ENCODE peak calls at places on chromosomes 2 and 18, in six cellular contexts. One of them, this sample, is unnamed. For H3K4me1, the result is how much of the 10 kb centered on the place peaks cover.

GRCh38 chr2:145957929-145958328 is 1438.0 kb upstream of the ZEB2 start:
- DNase-seq in endodermal cell: no peak
- DNase-seq in K562: no peak
- DNase-seq in heart left ventricle: no peak
- DNase-seq in cardiac muscle cell: peak
- DNase-seq in foreskin keratinocyte: no peak
- DNase-seq in this sample: no peak

GRCh38 chr18:48943736-48944527 is 6.8 kb downstream of the SMAD7 start:
- DNase-seq in endodermal cell: no peak
- DNase-seq in K562: no peak
- DNase-seq in heart left ventricle: no peak
- DNase-seq in cardiac muscle cell: no peak
- DNase-seq in foreskin keratinocyte: no peak
- DNase-seq in this sample: no peak

GRCh38 chr2:238963164-238963969 is 115.5 kb downstream of the TWIST2 start:
- DNase-seq in endodermal cell: no peak
- DNase-seq in K562: no peak
- DNase-seq in heart left ventricle: no peak
- DNase-seq in cardiac muscle cell: peak
- DNase-seq in foreskin keratinocyte: no peak
- DNase-seq in this sample: peak

GRCh38 chr2:143150287-143150686 is 21.1 kb downstream of the ARHGAP15 start:
- DNase-seq in endodermal cell: no peak
- DNase-seq in K562: no peak
- DNase-seq in heart left ventricle: no peak
- DNase-seq in cardiac muscle cell: no peak
- DNase-seq in foreskin keratinocyte: no peak
- DNase-seq in this sample: no peak

GRCh38 chr2:54772531-54772930 is 49.1 kb downstream of the EML6 start:
- DNase-seq in endodermal cell: no peak
- DNase-seq in K562: no peak
- DNase-seq in heart left ventricle: no peak
- DNase-seq in cardiac muscle cell: peak
- DNase-seq in foreskin keratinocyte: peak
- DNase-seq in this sample: no peak

GRCh38 chr2:197931661-197932312 is 127.4 kb downstream of the PLCL1 start:
- DNase-seq in endodermal cell: no peak
- DNase-seq in K562: no peak
- DNase-seq in heart left ventricle: no peak
- DNase-seq in cardiac muscle cell: no peak
- DNase-seq in foreskin keratinocyte: no peak
- DNase-seq in this sample: no peak

GRCh38 chr18:49162226-49162848 is 211.6 kb upstream of the SMAD7 start:
- DNase-seq in endodermal cell: no peak
- DNase-seq in K562: no peak
- DNase-seq in heart left ventricle: no peak
- DNase-seq in cardiac muscle cell: no peak
- DNase-seq in foreskin keratinocyte: no peak
- DNase-seq in this sample: no peak

GRCh38 chr2:199716807-199717586 is 134.0 kb downstream of the FTCDNL1 start:
- DNase-seq in endodermal cell: no peak
- DNase-seq in K562: no peak
- DNase-seq in heart left ventricle: no peak
- DNase-seq in cardiac muscle cell: no peak
- DNase-seq in foreskin keratinocyte: no peak
- DNase-seq in this sample: no peak

GRCh38 chr2:54942373-54942772 is 107.9 kb downstream of the RTN4 start:
- DNase-seq in endodermal cell: no peak
- DNase-seq in K562: no peak
- DNase-seq in heart left ventricle: no peak
- DNase-seq in cardiac muscle cell: no peak
- DNase-seq in foreskin keratinocyte: no peak
- DNase-seq in this sample: no peak

GRCh38 chr2:182048088-182048487 is 62.4 kb downstream of the PPP1R1C start:
- DNase-seq in endodermal cell: no peak
- DNase-seq in K562: no peak
- DNase-seq in heart left ventricle: no peak
- DNase-seq in cardiac muscle cell: no peak
- DNase-seq in foreskin keratinocyte: no peak
- DNase-seq in this sample: no peak

GRCh38 chr18:46946656-46947282 is 29.4 kb downstream of the KATNAL2 start:
- DNase-seq in endodermal cell: peak
- DNase-seq in K562: peak
- DNase-seq in heart left ventricle: peak
- DNase-seq in cardiac muscle cell: peak
- DNase-seq in foreskin keratinocyte: peak
- DNase-seq in this sample: no peak

GRCh38 chr2:205094031-205094430 is 548.8 kb downstream of the PARD3B start:
- DNase-seq in endodermal cell: no peak
- DNase-seq in K562: no peak
- DNase-seq in heart left ventricle: no peak
- DNase-seq in cardiac muscle cell: no peak
- DNase-seq in foreskin keratinocyte: no peak
- DNase-seq in this sample: no peak

GRCh38 chr2:23545391-23545790 is 160.4 kb downstream of the KLHL29 start:
- DNase-seq in endodermal cell: no peak
- DNase-seq in K562: no peak
- DNase-seq in heart left ventricle: no peak
- DNase-seq in cardiac muscle cell: peak
- DNase-seq in foreskin keratinocyte: no peak
- DNase-seq in this sample: no peak

GRCh38 chr18:41490861-41491260 is 464.2 kb upstream of the PIK3C3 start:
- DNase-seq in endodermal cell: no peak
- DNase-seq in K562: no peak
- DNase-seq in heart left ventricle: no peak
- DNase-seq in cardiac muscle cell: no peak
- DNase-seq in foreskin keratinocyte: no peak
- DNase-seq in this sample: no peak

GRCh38 chr2:55425449-55425848 is 5.8 kb upstream of the CCDC88A start:
- DNase-seq in endodermal cell: no peak
- DNase-seq in K562: no peak
- DNase-seq in heart left ventricle: no peak
- DNase-seq in cardiac muscle cell: peak
- DNase-seq in foreskin keratinocyte: peak
- DNase-seq in this sample: no peak

GRCh38 chr2:207836526-207837133 is 66.9 kb upstream of the FZD5 start:
- DNase-seq in endodermal cell: peak
- DNase-seq in K562: no peak
- DNase-seq in heart left ventricle: peak
- DNase-seq in cardiac muscle cell: peak
- DNase-seq in foreskin keratinocyte: no peak
- DNase-seq in this sample: no peak

GRCh38 chr2:156437876-156438410 is 1.8 kb downstream of the GPD2 start:
- DNase-seq in endodermal cell: no peak
- DNase-seq in K562: no peak
- DNase-seq in heart left ventricle: no peak
- DNase-seq in cardiac muscle cell: no peak
- DNase-seq in foreskin keratinocyte: peak
- DNase-seq in this sample: no peak

GRCh38 chr18:62585274-62586147 is 62.7 kb downstream of the ZCCHC2 start:
- DNase-seq in endodermal cell: no peak
- DNase-seq in K562: no peak
- DNase-seq in heart left ventricle: no peak
- DNase-seq in cardiac muscle cell: no peak
- DNase-seq in foreskin keratinocyte: no peak
- DNase-seq in this sample: no peak

GRCh38 chr18:24188120-24188519 is 49.3 kb downstream of the CABYR start:
- DNase-seq in endodermal cell: no peak
- DNase-seq in K562: no peak
- DNase-seq in heart left ventricle: no peak
- DNase-seq in cardiac muscle cell: no peak
- DNase-seq in foreskin keratinocyte: no peak
- DNase-seq in this sample: no peak

GRCh38 chr18:36296591-36297418 is 708 bp upstream of the FHOD3 start:
- DNase-seq in endodermal cell: peak
- DNase-seq in K562: peak
- DNase-seq in heart left ventricle: peak
- DNase-seq in cardiac muscle cell: peak
- DNase-seq in foreskin keratinocyte: no peak
- DNase-seq in this sample: peak

GRCh38 chr2:238941262-238941792 is 93.4 kb downstream of the TWIST2 start:
- DNase-seq in endodermal cell: no peak
- DNase-seq in K562: no peak
- DNase-seq in heart left ventricle: no peak
- DNase-seq in cardiac muscle cell: no peak
- DNase-seq in foreskin keratinocyte: no peak
- DNase-seq in this sample: no peak

GRCh38 chr2:24329700-24330099 is 30.6 kb downstream of the ITSN2 start:
- DNase-seq in endodermal cell: no peak
- DNase-seq in K562: no peak
- DNase-seq in heart left ventricle: no peak
- DNase-seq in cardiac muscle cell: no peak
- DNase-seq in foreskin keratinocyte: no peak
- DNase-seq in this sample: no peak

GRCh38 chr2:26846881-26847662 is 860 bp upstream of the DPYSL5 start:
- DNase-seq in endodermal cell: no peak
- DNase-seq in K562: no peak
- DNase-seq in heart left ventricle: no peak
- DNase-seq in cardiac muscle cell: no peak
- DNase-seq in foreskin keratinocyte: no peak
- DNase-seq in this sample: no peak

GRCh38 chr2:57987835-57988573 is 58.6 kb upstream of the VRK2 start:
- DNase-seq in endodermal cell: no peak
- DNase-seq in K562: no peak
- DNase-seq in heart left ventricle: no peak
- DNase-seq in cardiac muscle cell: peak
- DNase-seq in foreskin keratinocyte: no peak
- DNase-seq in this sample: no peak

GRCh38 chr2:138071720-138072719 is 107.7 kb downstream of the HNMT start:
- DNase-seq in endodermal cell: no peak
- DNase-seq in K562: no peak
- DNase-seq in heart left ventricle: no peak
- DNase-seq in cardiac muscle cell: peak
- DNase-seq in foreskin keratinocyte: peak
- DNase-seq in this sample: peak

GRCh38 chr2:185144159-185144919 is 546.0 kb downstream of the ZNF804A start:
- DNase-seq in endodermal cell: no peak
- DNase-seq in K562: no peak
- DNase-seq in heart left ventricle: no peak
- DNase-seq in cardiac muscle cell: no peak
- DNase-seq in foreskin keratinocyte: no peak
- DNase-seq in this sample: no peak

DNA sequence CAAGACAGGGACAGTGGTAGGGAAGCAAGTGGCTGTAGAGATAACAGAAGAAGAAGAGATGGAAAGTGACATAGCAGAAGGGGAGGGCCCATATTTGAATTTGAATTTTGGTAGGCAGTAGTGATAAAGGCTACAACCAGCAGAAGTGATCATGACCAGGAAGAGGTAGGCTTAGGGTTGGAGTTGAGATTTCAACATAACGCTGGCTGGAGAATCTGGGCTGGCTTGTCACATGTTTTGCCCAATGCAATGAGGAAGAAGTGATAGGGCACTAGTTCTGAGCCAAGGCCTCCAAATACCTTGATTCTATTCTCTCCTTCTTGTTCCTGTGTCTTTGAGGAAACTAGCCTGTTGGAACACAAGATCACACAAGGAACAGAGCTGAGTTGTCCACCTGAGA is 69.4 kb downstream of the SCG2 start:
- DNase-seq in endodermal cell: no peak
- DNase-seq in K562: no peak
- DNase-seq in heart left ventricle: no peak
- DNase-seq in cardiac muscle cell: no peak
- DNase-seq in foreskin keratinocyte: no peak
- DNase-seq in this sample: no peak
- TF ChIP-seq CTCF in endodermal cell: no peak
- TF ChIP-seq CTCF in K562: no peak
- TF ChIP-seq CTCF in heart left ventricle: no peak
- TF ChIP-seq CTCF in cardiac muscle cell: no peak
- TF ChIP-seq CTCF in foreskin keratinocyte: no peak
- TF ChIP-seq CTCF in this sample: no peak

GRCh38 chr2:20035961-20036666 is 15.3 kb downstream of the LAPTM4A start:
- DNase-seq in endodermal cell: no peak
- DNase-seq in K562: no peak
- DNase-seq in heart left ventricle: no peak
- DNase-seq in cardiac muscle cell: no peak
- DNase-seq in foreskin keratinocyte: no peak
- DNase-seq in this sample: no peak
- H3K4me1 ChIP-seq in endodermal cell: under half
- H3K4me1 ChIP-seq in K562: under half
- H3K4me1 ChIP-seq in heart left ventricle: half or more
- H3K4me1 ChIP-seq in cardiac muscle cell: half or more
- H3K4me1 ChIP-seq in foreskin keratinocyte: under half
- H3K4me1 ChIP-seq in this sample: under half

GRCh38 chr2:172978053-172978383 is 97.6 kb upstream of the MAP3K20 start:
- DNase-seq in endodermal cell: no peak
- DNase-seq in K562: no peak
- DNase-seq in heart left ventricle: no peak
- DNase-seq in cardiac muscle cell: no peak
- DNase-seq in foreskin keratinocyte: no peak
- DNase-seq in this sample: no peak

GRCh38 chr2:172974762-172975161 is 100.9 kb upstream of the MAP3K20 start:
- DNase-seq in endodermal cell: no peak
- DNase-seq in K562: no peak
- DNase-seq in heart left ventricle: no peak
- DNase-seq in cardiac muscle cell: no peak
- DNase-seq in foreskin keratinocyte: no peak
- DNase-seq in this sample: no peak

GRCh38 chr2:172976076-172976579 is 99.5 kb upstream of the MAP3K20 start:
- DNase-seq in endodermal cell: no peak
- DNase-seq in K562: no peak
- DNase-seq in heart left ventricle: no peak
- DNase-seq in cardiac muscle cell: no peak
- DNase-seq in foreskin keratinocyte: no peak
- DNase-seq in this sample: no peak

GRCh38 chr2:172976816-172977215 is 98.8 kb upstream of the MAP3K20 start:
- DNase-seq in endodermal cell: no peak
- DNase-seq in K562: no peak
- DNase-seq in heart left ventricle: no peak
- DNase-seq in cardiac muscle cell: no peak
- DNase-seq in foreskin keratinocyte: no peak
- DNase-seq in this sample: no peak

GRCh38 chr2:172977330-172978052 is 98.2 kb upstream of the MAP3K20 start:
- DNase-seq in endodermal cell: peak
- DNase-seq in K562: no peak
- DNase-seq in heart left ventricle: no peak
- DNase-seq in cardiac muscle cell: no peak
- DNase-seq in foreskin keratinocyte: no peak
- DNase-seq in this sample: no peak
- TF ChIP-seq CTCF in endodermal cell: peak
- TF ChIP-seq CTCF in K562: peak
- TF ChIP-seq CTCF in heart left ventricle: no peak
- TF ChIP-seq CTCF in cardiac muscle cell: no peak
- TF ChIP-seq CTCF in foreskin keratinocyte: no peak
- TF ChIP-seq CTCF in this sample: peak

DNA sequence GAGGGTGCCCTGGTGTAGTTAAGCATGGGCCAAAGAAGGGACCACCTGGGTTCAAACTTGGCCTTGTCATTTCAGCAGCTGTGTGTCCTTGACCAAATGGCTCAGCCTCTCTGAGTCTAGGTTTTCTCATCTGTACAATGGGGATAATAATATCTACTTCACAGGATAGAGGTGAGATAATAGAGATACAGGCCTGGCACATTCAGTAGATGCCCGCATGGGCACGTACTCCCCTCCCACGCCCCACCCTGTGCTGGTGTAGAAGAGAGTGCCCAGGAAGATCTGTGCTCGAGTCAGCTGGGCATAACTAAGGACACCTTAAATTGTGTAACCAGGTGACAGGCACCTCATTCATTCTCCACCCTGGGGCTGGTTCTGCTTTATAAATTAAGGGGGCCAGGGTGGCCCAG is 8.4 kb upstream of the TMEM185B start:
- DNase-seq in endodermal cell: no peak
- DNase-seq in K562: no peak
- DNase-seq in heart left ventricle: no peak
- DNase-seq in cardiac muscle cell: no peak
- DNase-seq in foreskin keratinocyte: no peak
- DNase-seq in this sample: no peak
- H3K4me1 ChIP-seq in endodermal cell: under half
- H3K4me1 ChIP-seq in K562: under half
- H3K4me1 ChIP-seq in heart left ventricle: under half
- H3K4me1 ChIP-seq in cardiac muscle cell: under half
- H3K4me1 ChIP-seq in foreskin keratinocyte: under half
- H3K4me1 ChIP-seq in this sample: under half

This sample was measured in Caco-2.